ENCODE peak calls at places on chromosomes 6 and 20, in eight cellular contexts. One of them, this sample, is unnamed.

GRCh38 chr6:32113386-32114352 is 4.5 kb upstream of the TNXB start:
- DNase-seq in lung: peak; percentile 75
- DNase-seq in HCT116: no peak
- DNase-seq in HuH-7.5: no peak
- DNase-seq in stimulated activated CD4-positive, alpha-beta T cell treated with anti-CD3 and anti-CD28 coated beads, Interleukin-1b, Interleukin-23, amount 100 ng/mL, for 4 hours: no peak
- DNase-seq in RWPE2: no peak
- DNase-seq in GM12865: no peak
- DNase-seq in CD8-positive, alpha-beta T cell: no peak
- DNase-seq in this sample: no peak

GRCh38 chr20:62641749-62642665 is at the start of gene SLCO4A1:
- DNase-seq in CD8-positive, alpha-beta T cell: peak; percentile 78
- DNase-seq in stimulated activated CD4-positive, alpha-beta T cell treated with anti-CD3 and anti-CD28 coated beads, Interleukin-1b, Interleukin-23, amount 100 ng/mL, for 4 hours: peak; percentile 86
- DNase-seq in RWPE2: no peak
- DNase-seq in HCT116: peak; percentile 48
- DNase-seq in GM12865: peak; percentile 89
- DNase-seq in HuH-7.5: no peak
- DNase-seq in lung: peak; percentile 49
- DNase-seq in this sample: peak; percentile 79

GRCh38 chr6:157693867-157694266 is 129.2 kb upstream of the SNX9 start:
- DNase-seq in CD8-positive, alpha-beta T cell: no peak
- DNase-seq in HCT116: no peak
- DNase-seq in GM12865: no peak
- DNase-seq in stimulated activated CD4-positive, alpha-beta T cell treated with anti-CD3 and anti-CD28 coated beads, Interleukin-1b, Interleukin-23, amount 100 ng/mL, for 4 hours: no peak
- DNase-seq in RWPE2: no peak
- DNase-seq in lung: no peak
- DNase-seq in HuH-7.5: no peak
- DNase-seq in this sample: no peak

GRCh38 chr6:2661651-2662050 is 89.1 kb downstream of the MYLK4 start:
- DNase-seq in HuH-7.5: no peak
- DNase-seq in HCT116: no peak
- DNase-seq in RWPE2: no peak
- DNase-seq in CD8-positive, alpha-beta T cell: no peak
- DNase-seq in stimulated activated CD4-positive, alpha-beta T cell treated with anti-CD3 and anti-CD28 coated beads, Interleukin-1b, Interleukin-23, amount 100 ng/mL, for 4 hours: no peak
- DNase-seq in lung: no peak
- DNase-seq in GM12865: no peak
- DNase-seq in this sample: no peak

GRCh38 chr20:25203089-25203488 is 7.6 kb downstream of the ENTPD6 start:
- DNase-seq in RWPE2: no peak
- DNase-seq in lung: no peak
- DNase-seq in stimulated activated CD4-positive, alpha-beta T cell treated with anti-CD3 and anti-CD28 coated beads, Interleukin-1b, Interleukin-23, amount 100 ng/mL, for 4 hours: no peak
- DNase-seq in HuH-7.5: no peak
- DNase-seq in CD8-positive, alpha-beta T cell: no peak
- DNase-seq in GM12865: no peak
- DNase-seq in HCT116: no peak
- DNase-seq in this sample: no peak

GRCh38 chr6:105174512-105174911 is 5.3 kb downstream of the POPDC3 start:
- DNase-seq in RWPE2: no peak
- DNase-seq in CD8-positive, alpha-beta T cell: no peak
- DNase-seq in HCT116: no peak
- DNase-seq in GM12865: no peak
- DNase-seq in stimulated activated CD4-positive, alpha-beta T cell treated with anti-CD3 and anti-CD28 coated beads, Interleukin-1b, Interleukin-23, amount 100 ng/mL, for 4 hours: no peak
- DNase-seq in HuH-7.5: no peak
- DNase-seq in lung: no peak
- DNase-seq in this sample: no peak

GRCh38 chr6:33430991-33431879 is 11.4 kb downstream of the SYNGAP1 start:
- DNase-seq in lung: peak; percentile 47
- DNase-seq in HuH-7.5: peak; percentile 51
- DNase-seq in RWPE2: no peak
- DNase-seq in HCT116: no peak
- DNase-seq in CD8-positive, alpha-beta T cell: peak; percentile 88
- DNase-seq in stimulated activated CD4-positive, alpha-beta T cell treated with anti-CD3 and anti-CD28 coated beads, Interleukin-1b, Interleukin-23, amount 100 ng/mL, for 4 hours: peak; percentile 67
- DNase-seq in GM12865: peak; percentile 88
- DNase-seq in this sample: peak; percentile 73

GRCh38 chr20:2820084-2820895 is 4.1 kb downstream of the TMEM239 start:
- DNase-seq in CD8-positive, alpha-beta T cell: no peak
- DNase-seq in GM12865: no peak
- DNase-seq in HuH-7.5: no peak
- DNase-seq in lung: peak; percentile 28
- DNase-seq in RWPE2: no peak
- DNase-seq in stimulated activated CD4-positive, alpha-beta T cell treated with anti-CD3 and anti-CD28 coated beads, Interleukin-1b, Interleukin-23, amount 100 ng/mL, for 4 hours: no peak
- DNase-seq in HCT116: no peak
- DNase-seq in this sample: no peak

GRCh38 chr20:7841967-7842301 is 98.3 kb downstream of the HAO1 start:
- DNase-seq in HuH-7.5: no peak
- DNase-seq in HCT116: no peak
- DNase-seq in CD8-positive, alpha-beta T cell: no peak
- DNase-seq in lung: no peak
- DNase-seq in RWPE2: peak; percentile 83
- DNase-seq in stimulated activated CD4-positive, alpha-beta T cell treated with anti-CD3 and anti-CD28 coated beads, Interleukin-1b, Interleukin-23, amount 100 ng/mL, for 4 hours: no peak
- DNase-seq in GM12865: no peak
- DNase-seq in this sample: no peak

GRCh38 chr20:25461281-25461650 is 53.8 kb downstream of the GINS1 start:
- DNase-seq in CD8-positive, alpha-beta T cell: no peak
- DNase-seq in lung: no peak
- DNase-seq in stimulated activated CD4-positive, alpha-beta T cell treated with anti-CD3 and anti-CD28 coated beads, Interleukin-1b, Interleukin-23, amount 100 ng/mL, for 4 hours: no peak
- DNase-seq in GM12865: no peak
- DNase-seq in RWPE2: no peak
- DNase-seq in HCT116: no peak
- DNase-seq in HuH-7.5: no peak
- DNase-seq in this sample: no peak

GRCh38 chr20:19565721-19566120 is 192.3 kb upstream of the RIN2 start:
- DNase-seq in CD8-positive, alpha-beta T cell: no peak
- DNase-seq in HCT116: no peak
- DNase-seq in HuH-7.5: no peak
- DNase-seq in RWPE2: no peak
- DNase-seq in GM12865: no peak
- DNase-seq in stimulated activated CD4-positive, alpha-beta T cell treated with anti-CD3 and anti-CD28 coated beads, Interleukin-1b, Interleukin-23, amount 100 ng/mL, for 4 hours: no peak
- DNase-seq in lung: no peak
- DNase-seq in this sample: no peak

GRCh38 chr6:52230685-52231084 is 13.6 kb downstream of the IL17F start:
- DNase-seq in HCT116: no peak
- DNase-seq in CD8-positive, alpha-beta T cell: no peak
- DNase-seq in HuH-7.5: no peak
- DNase-seq in RWPE2: no peak
- DNase-seq in lung: no peak
- DNase-seq in stimulated activated CD4-positive, alpha-beta T cell treated with anti-CD3 and anti-CD28 coated beads, Interleukin-1b, Interleukin-23, amount 100 ng/mL, for 4 hours: no peak
- DNase-seq in GM12865: no peak
- DNase-seq in this sample: no peak

GRCh38 chr6:77030929-77031674 is 432.2 kb downstream of the HTR1B start:
- DNase-seq in HuH-7.5: no peak
- DNase-seq in RWPE2: no peak
- DNase-seq in CD8-positive, alpha-beta T cell: no peak
- DNase-seq in GM12865: no peak
- DNase-seq in stimulated activated CD4-positive, alpha-beta T cell treated with anti-CD3 and anti-CD28 coated beads, Interleukin-1b, Interleukin-23, amount 100 ng/mL, for 4 hours: no peak
- DNase-seq in HCT116: no peak
- DNase-seq in lung: no peak
- DNase-seq in this sample: no peak

GRCh38 chr20:45221076-45221475 is at the start of gene SEMG2:
- DNase-seq in stimulated activated CD4-positive, alpha-beta T cell treated with anti-CD3 and anti-CD28 coated beads, Interleukin-1b, Interleukin-23, amount 100 ng/mL, for 4 hours: no peak
- DNase-seq in HCT116: no peak
- DNase-seq in HuH-7.5: no peak
- DNase-seq in lung: no peak
- DNase-seq in RWPE2: no peak
- DNase-seq in CD8-positive, alpha-beta T cell: no peak
- DNase-seq in GM12865: no peak
- DNase-seq in this sample: no peak

GRCh38 chr6:119979862-119980261 is 630.3 kb upstream of the MAN1A1 start:
- DNase-seq in lung: no peak
- DNase-seq in RWPE2: no peak
- DNase-seq in stimulated activated CD4-positive, alpha-beta T cell treated with anti-CD3 and anti-CD28 coated beads, Interleukin-1b, Interleukin-23, amount 100 ng/mL, for 4 hours: no peak
- DNase-seq in HCT116: peak; percentile 15
- DNase-seq in HuH-7.5: no peak
- DNase-seq in CD8-positive, alpha-beta T cell: no peak
- DNase-seq in GM12865: peak; percentile 8
- DNase-seq in this sample: no peak

GRCh38 chr6:84052204-84052882 is 18.8 kb downstream of the MRAP2 start:
- DNase-seq in stimulated activated CD4-positive, alpha-beta T cell treated with anti-CD3 and anti-CD28 coated beads, Interleukin-1b, Interleukin-23, amount 100 ng/mL, for 4 hours: no peak
- DNase-seq in HCT116: no peak
- DNase-seq in RWPE2: no peak
- DNase-seq in GM12865: no peak
- DNase-seq in CD8-positive, alpha-beta T cell: no peak
- DNase-seq in lung: no peak
- DNase-seq in HuH-7.5: peak; percentile 30
- DNase-seq in this sample: no peak

GRCh38 chr6:39254999-39255535 is 25.8 kb upstream of the KCNK5 start:
- DNase-seq in HCT116: no peak
- DNase-seq in RWPE2: no peak
- DNase-seq in HuH-7.5: no peak
- DNase-seq in CD8-positive, alpha-beta T cell: no peak
- DNase-seq in lung: no peak
- DNase-seq in stimulated activated CD4-positive, alpha-beta T cell treated with anti-CD3 and anti-CD28 coated beads, Interleukin-1b, Interleukin-23, amount 100 ng/mL, for 4 hours: no peak
- DNase-seq in GM12865: no peak
- DNase-seq in this sample: no peak

GRCh38 chr6:87333591-87334181 is 4.6 kb upstream of the GJB7 start:
- DNase-seq in HCT116: no peak
- DNase-seq in RWPE2: no peak
- DNase-seq in stimulated activated CD4-positive, alpha-beta T cell treated with anti-CD3 and anti-CD28 coated beads, Interleukin-1b, Interleukin-23, amount 100 ng/mL, for 4 hours: no peak
- DNase-seq in CD8-positive, alpha-beta T cell: no peak
- DNase-seq in lung: no peak
- DNase-seq in GM12865: no peak
- DNase-seq in HuH-7.5: no peak
- DNase-seq in this sample: no peak

GRCh38 chr6:33967966-33968724 is 164.3 kb upstream of the MLN start:
- DNase-seq in HCT116: peak; percentile 13
- DNase-seq in CD8-positive, alpha-beta T cell: no peak
- DNase-seq in GM12865: no peak
- DNase-seq in RWPE2: no peak
- DNase-seq in HuH-7.5: peak; percentile 76
- DNase-seq in stimulated activated CD4-positive, alpha-beta T cell treated with anti-CD3 and anti-CD28 coated beads, Interleukin-1b, Interleukin-23, amount 100 ng/mL, for 4 hours: no peak
- DNase-seq in lung: no peak
- DNase-seq in this sample: no peak

GRCh38 chr6:53664623-53665022 is 933 bp downstream of the KLHL31 start:
- DNase-seq in lung: no peak
- DNase-seq in stimulated activated CD4-positive, alpha-beta T cell treated with anti-CD3 and anti-CD28 coated beads, Interleukin-1b, Interleukin-23, amount 100 ng/mL, for 4 hours: no peak
- DNase-seq in RWPE2: no peak
- DNase-seq in CD8-positive, alpha-beta T cell: no peak
- DNase-seq in HuH-7.5: no peak
- DNase-seq in HCT116: no peak
- DNase-seq in GM12865: no peak
- DNase-seq in this sample: no peak

GRCh38 chr6:89348372-89348771 is 4.2 kb downstream of the UBE2J1 start:
- DNase-seq in RWPE2: no peak
- DNase-seq in CD8-positive, alpha-beta T cell: no peak
- DNase-seq in lung: no peak
- DNase-seq in GM12865: no peak
- DNase-seq in HuH-7.5: no peak
- DNase-seq in stimulated activated CD4-positive, alpha-beta T cell treated with anti-CD3 and anti-CD28 coated beads, Interleukin-1b, Interleukin-23, amount 100 ng/mL, for 4 hours: no peak
- DNase-seq in HCT116: no peak
- DNase-seq in this sample: no peak

This sample was measured in T-helper 9 cell.